ENCODE peak calls at places on chromosomes 11 and 22, in six cellular contexts. N is GM23338, J is brain microvascular endothelial cell, D is transverse colon, G is upper lobe of left lung, R is lower lobe of right lung. C is an unnamed sample.

GRCh38 chr11:12784445-12784844 is 110.2 kb downstream of the TEAD1 start:
- DNase-seq in R (no peak), D (no peak), G (no peak), N (no peak), J (no peak), C (no peak)

GRCh38 chr11:119103793-119104192 is 2.1 kb upstream of the DPAGT1 start:
- DNase-seq in J (no peak), N (no peak), G (no peak), R (no peak), D (no peak), C (no peak)

GRCh38 chr11:73177380-73178091 is 35.4 kb upstream of the FCHSD2 start:
- DNase-seq in J (no peak), N (no peak), R (peak), G (no peak), D (no peak), C (no peak)

GRCh38 chr11:10298342-10298741 is 4.3 kb upstream of the SBF2 start:
- DNase-seq in D (no peak), G (no peak), J (peak), R (no peak), N (no peak), C (peak)

GRCh38 chr22:41772645-41773044 is 27.8 kb upstream of the CCDC134 start:
- DNase-seq in D (no peak), N (no peak), R (no peak), G (no peak), J (no peak), C (no peak)

GRCh38 chr22:45180280-45180679 is 16.6 kb downstream of the NUP50 start:
- DNase-seq in G (no peak), R (no peak), D (no peak), J (no peak), N (no peak), C (no peak)

GRCh38 chr11:41051919-41052630 is 407.4 kb downstream of the LRRC4C start:
- DNase-seq in N (no peak), J (no peak), D (no peak), R (no peak), G (no peak), C (no peak)

GRCh38 chr11:47395225-47396048 is 13.0 kb upstream of the SLC39A13 start:
- DNase-seq in J (no peak), N (no peak), G (peak), R (no peak), D (no peak), C (no peak)

GRCh38 chr11:112219476-112220232 is 6.6 kb upstream of the PTS start:
- DNase-seq in J (peak), R (no peak), N (peak), G (no peak), D (peak), C (no peak)

GRCh38 chr11:72338741-72339140 is 94.8 kb upstream of the PHOX2A start:
- DNase-seq in R (no peak), G (no peak), J (no peak), D (no peak), N (no peak), C (no peak)

GRCh38 chr22:23183107-23183698 is 2.9 kb downstream of the BCR start:
- DNase-seq in D (peak), J (peak), G (no peak), N (peak), R (peak), C (no peak)

DNA sequence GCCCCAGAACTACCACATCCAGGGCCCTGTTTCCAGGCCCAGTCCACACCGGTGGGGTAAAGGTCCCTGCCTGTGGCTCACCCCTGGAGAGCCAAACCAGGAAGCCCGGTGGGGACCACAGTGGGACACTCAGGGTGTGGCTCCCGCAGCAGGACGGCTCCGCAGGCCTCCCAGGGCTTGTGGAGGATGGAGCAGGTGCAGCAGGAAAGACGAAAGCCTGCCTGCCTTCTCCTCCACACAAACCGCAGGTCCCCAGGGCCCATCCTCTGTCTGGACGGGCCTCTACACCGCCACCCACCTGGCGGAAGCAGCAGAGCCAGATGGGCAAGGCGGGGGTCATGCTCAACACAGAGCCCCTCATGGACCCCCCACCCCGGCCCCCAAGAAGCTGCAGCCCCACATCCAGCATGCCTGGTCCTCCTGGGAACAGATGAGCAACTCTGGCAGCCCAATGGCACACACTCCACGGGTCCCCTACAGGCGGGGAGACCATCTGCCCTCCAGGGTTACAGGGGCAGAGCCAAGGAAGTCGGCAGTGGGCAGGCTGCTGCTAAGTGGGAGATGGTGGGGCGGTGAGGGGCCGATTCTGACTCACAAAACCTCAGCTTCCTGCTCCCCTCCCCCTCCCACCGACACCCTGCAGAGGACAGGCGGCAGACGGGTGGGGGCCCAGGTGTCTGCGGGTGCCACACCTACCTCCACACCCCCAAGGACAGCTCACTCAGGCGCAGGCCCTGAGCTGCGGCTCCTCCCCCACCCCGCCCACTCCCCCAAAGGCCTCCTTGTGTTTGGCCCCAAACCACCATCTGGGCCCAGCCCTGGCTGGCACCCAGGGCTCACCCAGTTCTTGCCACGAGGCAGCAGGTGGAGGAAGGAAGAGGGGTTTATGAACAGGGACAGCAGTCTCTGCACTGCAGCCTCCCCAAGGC is 5.2 kb downstream of the SBF1 start:
- DNase-seq in N (peak), J (peak), R (peak), D (peak), G (peak), C (no peak)
- H3K4me3 ChIP-seq in N (no peak), J (no peak), R (no peak), D (peak), G (no peak), C (no peak)

GRCh38 chr22:25146311-25146710 is 53.3 kb upstream of the CRYBB3 start:
- DNase-seq in G (no peak), N (no peak), J (no peak), R (no peak), D (no peak), C (no peak)
- TF ChIP-seq CTCF in G (no peak), N (no peak), J (no peak), R (no peak), D (no peak), C (no peak)

DNA sequence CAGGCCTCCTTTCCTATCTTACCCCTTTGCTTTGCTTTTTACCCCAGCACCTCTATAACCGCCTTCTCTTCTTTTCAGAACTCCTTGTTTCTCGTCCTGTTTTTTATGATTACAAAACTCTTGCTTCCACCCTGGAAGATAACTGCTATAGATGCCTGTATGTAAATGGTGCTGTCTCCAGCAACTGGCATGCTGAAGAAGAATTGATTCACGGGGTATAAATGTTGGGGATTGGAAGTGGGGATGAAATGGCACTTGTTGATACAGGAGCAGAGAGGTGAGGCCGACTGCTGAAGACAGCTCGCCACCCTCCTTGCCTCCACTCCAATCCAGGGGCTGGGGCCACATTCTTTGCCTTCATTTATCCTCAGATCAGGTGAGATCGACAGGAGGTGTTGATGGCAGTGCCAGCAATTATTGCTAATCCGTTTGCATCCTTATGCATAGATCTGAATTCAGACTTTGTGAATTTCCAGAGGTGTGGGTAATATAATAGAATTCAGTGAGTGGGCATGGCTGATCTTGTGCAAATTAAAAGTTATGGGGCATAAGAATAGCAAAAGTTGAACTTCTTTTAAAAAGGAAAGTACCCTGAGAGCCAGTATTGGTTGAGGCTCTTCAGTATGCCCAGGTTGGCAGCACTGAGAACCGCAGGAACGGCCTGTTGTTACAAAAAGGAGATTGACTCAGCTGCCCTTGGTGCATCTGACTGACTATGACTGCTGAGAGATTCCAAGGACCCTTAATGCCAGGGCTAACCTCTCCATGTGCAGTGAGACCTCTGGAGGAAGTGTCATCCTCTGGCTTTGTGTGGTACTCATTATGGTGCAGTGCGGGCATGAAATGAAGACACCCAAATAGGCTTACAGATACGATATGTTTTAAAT is 5.3 kb downstream of the NEAT1 start:
- DNase-seq in R (no peak), N (no peak), J (peak), G (no peak), D (peak), C (no peak)
- H3K4me3 ChIP-seq in R (peak), N (no peak), J (peak), G (peak), D (peak), C (peak)

DNA sequence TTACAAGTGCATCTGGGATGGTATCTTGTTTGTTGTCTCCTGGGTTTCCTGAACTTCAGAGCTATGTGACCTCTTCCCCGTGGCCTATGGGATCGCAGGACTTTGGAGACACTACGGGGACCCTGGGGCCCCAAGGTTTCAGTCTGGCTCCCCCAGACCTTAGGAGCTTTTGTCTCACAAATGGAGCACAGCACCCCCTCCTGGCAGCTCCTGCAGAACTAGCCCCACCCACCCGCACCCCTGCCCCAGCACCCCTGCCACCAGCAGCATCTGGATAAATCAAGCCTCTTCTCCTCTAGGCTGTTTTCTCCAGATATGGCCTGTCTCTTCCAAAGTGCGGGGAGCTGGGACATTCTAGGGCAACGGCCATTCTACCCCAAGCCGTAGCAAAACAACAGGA is 10.4 kb downstream of the RCOR2 start:
- DNase-seq in R (no peak), D (peak), G (no peak), J (no peak), N (peak), C (no peak)
- TF ChIP-seq CTCF in R (peak), D (no peak), G (no peak), J (peak), N (peak), C (no peak)

GRCh38 chr11:84922836-84923235 is 704.3 kb downstream of the DLG2 start:
- DNase-seq in D (peak), R (no peak), G (no peak), J (no peak), N (no peak), C (no peak)
- H3K4me3 ChIP-seq in D (peak), R (no peak), G (no peak), J (peak), N (peak), C (no peak)

GRCh38 chr22:46595545-46595944 is 24.6 kb upstream of the GRAMD4 start:
- DNase-seq in D (no peak), J (no peak), R (no peak), N (no peak), G (no peak), C (no peak)

GRCh38 chr22:46598224-46598623 is 22.0 kb upstream of the GRAMD4 start:
- DNase-seq in J (no peak), D (no peak), R (no peak), N (no peak), G (no peak), C (no peak)

GRCh38 chr22:46594947-46595298 is 25.3 kb upstream of the GRAMD4 start:
- DNase-seq in J (no peak), R (no peak), D (no peak), G (peak), N (no peak), C (no peak)

GRCh38 chr22:46596032-46596441 is 24.1 kb upstream of the GRAMD4 start:
- DNase-seq in G (no peak), D (no peak), R (peak), J (no peak), N (no peak), C (no peak)

GRCh38 chr22:46596819-46597218 is 23.4 kb upstream of the GRAMD4 start:
- DNase-seq in R (peak), D (peak), N (peak), G (no peak), J (no peak), C (no peak)
- TF ChIP-seq CTCF in R (no peak), D (peak), N (no peak), G (no peak), J (no peak), C (no peak)

DNA sequence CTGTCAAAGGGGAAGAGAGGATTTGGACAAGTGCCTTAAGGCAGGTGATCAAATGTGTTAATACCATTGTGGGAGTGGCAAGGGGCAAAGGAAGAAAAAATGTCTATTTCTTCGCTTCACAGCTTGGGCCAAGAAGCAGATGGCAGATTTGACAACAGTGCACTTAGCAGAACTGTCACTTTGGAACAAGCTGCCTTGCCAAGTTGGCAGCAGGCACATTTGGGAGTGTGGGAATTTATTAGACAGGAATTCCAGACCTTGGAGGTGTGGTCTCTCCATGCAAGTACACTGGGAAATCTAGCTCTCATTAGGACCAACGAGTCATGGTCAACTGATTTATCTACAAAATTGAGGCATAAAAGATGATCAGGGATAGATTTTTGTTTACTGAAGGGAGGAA is 265.1 kb downstream of the NELL1 start:
- DNase-seq in N (no peak), G (no peak), R (no peak), D (no peak), J (no peak), C (no peak)
- H3K4me3 ChIP-seq in N (no peak), G (no peak), R (no peak), D (no peak), J (no peak), C (no peak)

GRCh38 chr11:6682936-6683861 is at the start of gene MRPL17:
- DNase-seq in R (peak), N (peak), G (peak), D (peak), J (peak), C (peak)
- TF ChIP-seq CTCF in R (peak), N (peak), G (peak), D (peak), J (peak), C (peak)

DNA sequence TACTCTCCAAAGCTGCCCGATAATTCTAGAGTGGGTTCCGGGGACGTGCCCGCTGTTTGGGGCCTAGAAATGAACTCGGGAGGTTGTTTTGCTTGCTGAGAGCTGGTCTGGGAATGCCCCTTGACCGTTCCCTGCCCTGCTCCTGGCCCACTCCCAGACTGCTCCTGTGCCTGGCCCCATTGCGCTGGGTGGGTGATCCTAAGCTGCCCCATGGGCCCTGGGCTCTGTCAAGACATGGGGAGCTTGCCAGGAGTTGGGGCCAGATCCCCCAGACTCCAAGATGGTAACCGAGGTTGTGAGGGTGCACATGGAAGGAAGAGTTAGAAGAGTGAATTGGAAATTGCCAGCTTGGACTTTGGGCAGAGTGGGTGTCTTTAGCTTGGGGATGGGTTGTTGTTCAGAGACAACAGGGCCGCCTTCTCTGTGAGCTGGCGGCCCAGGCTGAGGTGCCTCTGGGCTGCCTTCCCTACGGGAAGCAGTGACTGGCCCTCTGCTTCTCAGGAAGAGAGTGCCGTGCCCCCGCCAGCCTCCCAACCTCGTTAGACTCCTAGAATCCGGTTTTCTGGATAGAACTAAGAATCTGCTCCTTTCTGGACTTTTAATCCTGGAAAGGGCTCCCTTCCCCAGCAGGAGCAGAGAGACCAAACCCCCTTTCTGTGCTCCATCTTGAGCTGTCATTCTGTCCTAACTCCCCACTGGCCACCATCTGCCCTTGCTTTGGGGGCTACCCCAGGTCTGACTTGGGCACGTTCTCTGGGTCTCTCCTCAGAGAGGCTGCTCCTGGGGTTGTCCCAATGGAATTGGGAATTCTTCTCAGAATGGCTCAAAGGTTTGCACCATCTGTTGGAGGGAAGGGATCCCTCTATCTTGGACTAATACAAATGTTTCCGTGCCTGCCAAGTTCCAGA is 1.8 kb downstream of the ST3GAL4 start:
- DNase-seq in G (no peak), J (no peak), R (no peak), D (no peak), N (no peak), C (no peak)
- H3K4me3 ChIP-seq in G (no peak), J (peak), R (peak), D (peak), N (peak), C (peak)

GRCh38 chr11:33689506-33689905 is 11.1 kb downstream of the C11orf91 start:
- DNase-seq in N (no peak), R (no peak), J (no peak), G (no peak), D (no peak), C (no peak)

GRCh38 chr11:33691051-33691864 is 9.4 kb downstream of the C11orf91 start:
- DNase-seq in D (peak), R (no peak), J (no peak), N (no peak), G (no peak), C (no peak)

GRCh38 chr11:33687733-33688479 is 12.7 kb downstream of the C11orf91 start:
- DNase-seq in N (peak), D (no peak), R (no peak), J (peak), G (no peak), C (no peak)

GRCh38 chr11:33690290-33691050 is 10.2 kb downstream of the C11orf91 start:
- DNase-seq in R (no peak), J (peak), N (no peak), G (no peak), D (no peak), C (peak)

DNA sequence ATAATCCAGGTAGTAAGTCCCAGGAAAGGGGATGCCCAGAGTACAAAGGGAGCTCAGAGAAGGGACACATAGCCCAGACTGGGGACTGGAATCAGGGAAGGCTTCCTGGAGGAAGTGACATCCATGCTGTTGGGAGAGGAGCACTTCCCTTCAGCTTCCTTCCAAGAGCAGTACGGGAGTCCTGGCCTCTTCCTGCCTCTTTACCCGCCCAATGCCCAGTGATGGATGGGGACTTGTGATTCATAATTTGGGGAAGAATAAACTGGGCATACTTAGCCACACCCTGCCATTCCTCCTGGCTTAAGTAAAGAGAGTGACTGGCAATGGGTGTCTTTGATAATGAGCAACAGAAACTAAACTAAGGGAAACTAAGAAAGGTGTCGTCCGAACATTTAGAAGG is 11.5 kb downstream of the C11orf91 start:
- DNase-seq in J (no peak), G (no peak), D (no peak), R (no peak), N (no peak), C (no peak)
- TF ChIP-seq CTCF in J (no peak), G (no peak), D (no peak), R (no peak), N (no peak), C (no peak)